ENCODE peak calls at places on chromosome 3, in seven cellular contexts. R is activated CD8-positive, alpha-beta memory T cell treated with anti-CD3 and anti-CD28 coated beads, Interleukin-2, amount 50 U/mL, for 48 hours; N is left cardiac atrium; L is LoVo; Z is left ventricle myocardium inferior; S is renal cortical epithelial cell; H is HS-5. Y is an unnamed sample.

GRCh38 chr3:190517696-190518095 is 3.8 kb downstream of the IL1RAP start:
- DNase-seq in R (no peak), N (no peak), L (no peak), Z (no peak), S (peak), H (no peak), Y (no peak)

GRCh38 chr3:178195824-178196223 is 340.4 kb upstream of the KCNMB2 start:
- DNase-seq in R (no peak), N (no peak), L (no peak), Z (no peak), S (peak), H (no peak), Y (no peak)

GRCh38 chr3:197428117-197428761 is 127.5 kb downstream of the BDH1 start:
- DNase-seq in R (peak), N (peak), L (peak), Z (peak), S (peak), H (no peak), Y (peak)

GRCh38 chr3:14210843-14211594 is 32.4 kb downstream of the LSM3 start:
- DNase-seq in R (no peak), N (no peak), L (no peak), Z (no peak), S (peak), H (no peak), Y (no peak)

GRCh38 chr3:126546013-126546412 is 12.7 kb downstream of the C3orf22 start:
- DNase-seq in R (peak), N (no peak), L (no peak), Z (no peak), S (no peak), H (no peak), Y (no peak)

GRCh38 chr3:3589715-3590130 is 209.5 kb upstream of the LRRN1 start:
- DNase-seq in R (no peak), N (no peak), L (no peak), Z (no peak), S (no peak), H (no peak), Y (no peak)

GRCh38 chr3:117926819-117927218 is 1107.8 kb downstream of the IGSF11 start:
- DNase-seq in R (no peak), N (no peak), L (no peak), Z (no peak), S (no peak), H (no peak), Y (no peak)

GRCh38 chr3:195212749-195213085 is 58.2 kb downstream of the XXYLT1 start:
- DNase-seq in R (no peak), N (no peak), L (no peak), Z (no peak), S (no peak), H (no peak), Y (no peak)

GRCh38 chr3:55487376-55488241 is 503 bp upstream of the WNT5A start:
- DNase-seq in R (peak), N (no peak), L (no peak), Z (peak), S (peak), H (no peak), Y (no peak)

GRCh38 chr3:24598691-24599090 is 104.0 kb upstream of the THRB start:
- DNase-seq in R (no peak), N (no peak), L (peak), Z (no peak), S (peak), H (no peak), Y (no peak)

GRCh38 chr3:108477511-108478147 is 32.8 kb downstream of the MYH15 start:
- DNase-seq in R (peak), N (peak), L (peak), Z (no peak), S (peak), H (no peak), Y (peak)

GRCh38 chr3:190514163-190515153 is 573 bp downstream of the IL1RAP start:
- DNase-seq in R (peak), N (peak), L (peak), Z (peak), S (peak), H (no peak), Y (peak)

GRCh38 chr3:31416980-31417379 is 115.7 kb upstream of the STT3B start:
- DNase-seq in R (no peak), N (no peak), L (no peak), Z (no peak), S (no peak), H (no peak), Y (no peak)

GRCh38 chr3:15294914-15295313 is 37.5 kb downstream of the SH3BP5 start:
- DNase-seq in R (no peak), N (no peak), L (no peak), Z (no peak), S (no peak), H (no peak), Y (no peak)

GRCh38 chr3:194270627-194271458 is 80.3 kb downstream of the CPN2 start:
- DNase-seq in R (no peak), N (peak), L (no peak), Z (peak), S (peak), H (no peak), Y (no peak)

GRCh38 chr3:110814170-110815007 is 257.2 kb upstream of the NECTIN3 start:
- DNase-seq in R (peak), N (no peak), L (peak), Z (no peak), S (peak), H (peak), Y (peak)

GRCh38 chr3:46500631-46501377 is 3.0 kb downstream of the RTP3 start:
- DNase-seq in R (no peak), N (no peak), L (no peak), Z (no peak), S (peak), H (no peak), Y (no peak)

GRCh38 chr3:72427575-72427974 is 420.7 kb downstream of the SHQ1 start:
- DNase-seq in R (no peak), N (no peak), L (no peak), Z (no peak), S (no peak), H (no peak), Y (no peak)

GRCh38 chr3:172051957-172052354 is 12.6 kb downstream of the FNDC3B start:
- DNase-seq in R (no peak), N (no peak), L (no peak), Z (no peak), S (no peak), H (no peak), Y (no peak)

GRCh38 chr3:150495149-150495548 is 51.1 kb downstream of the SERP1 start:
- DNase-seq in R (no peak), N (no peak), L (no peak), Z (no peak), S (peak), H (no peak), Y (no peak)

GRCh38 chr3:84965141-84965540 is 6.4 kb downstream of the CADM2 start:
- DNase-seq in R (no peak), N (no peak), L (peak), Z (no peak), S (no peak), H (no peak), Y (no peak)

GRCh38 chr3:50654196-50654595 is 20.5 kb upstream of the DOCK3 start:
- DNase-seq in R (no peak), N (no peak), L (no peak), Z (no peak), S (no peak), H (no peak), Y (no peak)

GRCh38 chr3:152834354-152835310 is at the start of gene P2RY1:
- DNase-seq in R (peak), N (peak), L (peak), Z (peak), S (peak), H (peak), Y (peak)

GRCh38 chr3:52481819-52482521 is 13.2 kb upstream of the STAB1 start:
- DNase-seq in R (peak), N (peak), L (no peak), Z (no peak), S (no peak), H (no peak), Y (no peak)

GRCh38 chr3:5607581-5607980 is 420.1 kb downstream of the EDEM1 start:
- DNase-seq in R (no peak), N (no peak), L (no peak), Z (no peak), S (no peak), H (no peak), Y (no peak)

GRCh38 chr3:63655519-63655918 is 3.0 kb downstream of the SNTN start:
- DNase-seq in R (no peak), N (no peak), L (no peak), Z (no peak), S (peak), H (peak), Y (no peak)

GRCh38 chr3:178900244-178900643 is 171.4 kb downstream of the ZMAT3 start:
- DNase-seq in R (no peak), N (no peak), L (no peak), Z (no peak), S (no peak), H (no peak), Y (no peak)

GRCh38 chr3:101466465-101467309 is 46.3 kb downstream of the SENP7 start:
- DNase-seq in R (no peak), N (no peak), L (no peak), Z (no peak), S (no peak), H (no peak), Y (no peak)

GRCh38 chr3:133662256-133662773 is 574 bp upstream of the TOPBP1 start:
- DNase-seq in R (no peak), N (no peak), L (peak), Z (no peak), S (peak), H (no peak), Y (peak)